ENCODE peak calls at places on chromosome 17, in eight cellular contexts. K, J, I, P, X, U, L and H are unnamed samples.

GRCh38 chr17:183021-183420 is 1.6 kb upstream of the DOC2B start:
- DNase-seq in J (peak), X (no peak), L (no peak), I (no peak), K (no peak), U (no peak), P (no peak), H (no peak)

GRCh38 chr17:66302761-66303626 is 581 bp downstream of the PRKCA start:
- DNase-seq in K (peak), L (peak), P (peak), X (peak), I (peak), J (peak), U (no peak), H (peak)

GRCh38 chr17:19384723-19385391 is 2.1 kb downstream of the MFAP4 start:
- DNase-seq in X (no peak), U (no peak), P (no peak), J (peak), K (no peak), I (peak), L (no peak), H (peak)

GRCh38 chr17:1471931-1472727 is 16.1 kb upstream of the CRK start:
- DNase-seq in I (no peak), P (no peak), K (no peak), J (no peak), L (no peak), X (no peak), U (no peak), H (no peak)

GRCh38 chr17:35022536-35023063 is 40.9 kb downstream of the RFFL start:
- DNase-seq in X (peak), J (no peak), K (peak), I (peak), P (peak), U (no peak), L (peak), H (peak)

GRCh38 chr17:19750020-19750572 is 2.0 kb upstream of the ALDH3A1 start:
- DNase-seq in K (no peak), U (no peak), I (no peak), J (no peak), L (no peak), P (no peak), X (no peak), H (no peak)

GRCh38 chr17:65553009-65553645 is 8.3 kb downstream of the AXIN2 start:
- DNase-seq in J (no peak), I (no peak), X (no peak), U (no peak), P (no peak), K (no peak), L (no peak), H (no peak)

GRCh38 chr17:76772842-76773521 is 35.1 kb downstream of the MFSD11 start:
- DNase-seq in L (peak), I (no peak), P (peak), X (peak), J (no peak), K (no peak), U (no peak), H (no peak)